ENCODE peak calls at places on chromosomes 13 and 19, in eight cellular contexts. A is PC-9, E is GM23248, N is colonic mucosa, S is WERI-Rb-1, W is NT2/D1, M is upper lobe of right lung, P is fibroblast of lung. I is an unnamed sample. For H3K9me3, the result is how much of the 10 kb centered on the place peaks cover.

GRCh38 chr13:100875392-100876043 is 200.9 kb upstream of the TMTC4 start:
- DNase-seq in A (no peak), E (peak), N (no peak), S (no peak), W (no peak), M (no peak), P (peak), I (peak)

GRCh38 chr19:11227201-11227886 is 12.1 kb upstream of the ANGPTL8 start:
- DNase-seq in A (no peak), E (peak), N (peak), S (peak), W (peak), M (no peak), P (no peak), I (no peak)

GRCh38 chr19:2171349-2172145 is 7.8 kb downstream of the DOT1L start:
- DNase-seq in A (no peak), E (no peak), N (no peak), S (peak), W (no peak), M (no peak), P (peak), I (no peak)

GRCh38 chr19:13966684-13967128 is 14.4 kb downstream of the DCAF15 start:
- DNase-seq in A (no peak), E (no peak), N (no peak), S (no peak), W (no peak), M (no peak), P (no peak), I (no peak)

GRCh38 chr13:49935171-49936084 is 712 bp downstream of the SPRYD7 start:
- DNase-seq in A (peak), E (peak), N (peak), S (peak), W (no peak), M (no peak), P (peak), I (peak)

GRCh38 chr13:108769213-108770070 is 140.0 kb downstream of the MYO16 start:
- DNase-seq in A (peak), E (no peak), N (no peak), S (no peak), W (no peak), M (no peak), P (peak), I (peak)

GRCh38 chr19:1609680-1610474 is 4.6 kb upstream of the UQCR11 start:
- DNase-seq in A (no peak), E (no peak), N (no peak), S (no peak), W (no peak), M (no peak), P (no peak), I (no peak)

GRCh38 chr13:113022391-113023216 is 53.6 kb downstream of the MCF2L start:
- DNase-seq in A (peak), E (no peak), N (no peak), S (no peak), W (peak), M (no peak), P (no peak), I (no peak)

GRCh38 chr13:64278493-64278892 is 2862.8 kb upstream of the PCDH20 start:
- DNase-seq in A (peak), E (peak), N (no peak), S (no peak), W (no peak), M (no peak), P (peak), I (no peak)

GRCh38 chr19:49142866-49143335 is 12.3 kb downstream of the HRC start:
- DNase-seq in A (peak), E (peak), N (peak), S (peak), W (peak), M (peak), P (peak), I (peak)

GRCh38 chr13:101919541-101920306 is 467.2 kb downstream of the ITGBL1 start:
- DNase-seq in A (no peak), E (peak), N (no peak), S (peak), W (no peak), M (no peak), P (peak), I (no peak)

GRCh38 chr19:36837902-36838783 is at the start of gene ZNF790:
- DNase-seq in A (peak), E (peak), N (peak), S (peak), W (peak), M (peak), P (peak), I (peak)
- H3K9me3 ChIP-seq in A (under half), E (under half), N (under half), S (under half), W (under half), M (under half), P (under half), I (under half)

GRCh38 chr19:20035935-20036334 is 3.4 kb downstream of the ZNF682 start:
- DNase-seq in A (no peak), E (no peak), N (no peak), S (no peak), W (no peak), M (no peak), P (no peak), I (no peak)

GRCh38 chr19:20039203-20039723 is at the start of gene ZNF682:
- DNase-seq in A (peak), E (peak), N (peak), S (peak), W (peak), M (peak), P (peak), I (peak)

GRCh38 chr19:20038358-20039202 is 725 bp downstream of the ZNF682 start:
- DNase-seq in A (no peak), E (peak), N (no peak), S (no peak), W (no peak), M (no peak), P (peak), I (no peak)
- H3K9me3 ChIP-seq in A (under half), E (under half), N (under half), S (under half), W (under half), M (under half), P (under half), I (under half)

GRCh38 chr19:57872450-57872849 is 16.4 kb downstream of the ZNF814 start:
- DNase-seq in A (no peak), E (peak), N (no peak), S (no peak), W (no peak), M (no peak), P (no peak), I (no peak)
- H3K9me3 ChIP-seq in A (half or more), E (under half), N (under half), S (under half), W (under half), M (half or more), P (under half), I (half or more)

DNA sequence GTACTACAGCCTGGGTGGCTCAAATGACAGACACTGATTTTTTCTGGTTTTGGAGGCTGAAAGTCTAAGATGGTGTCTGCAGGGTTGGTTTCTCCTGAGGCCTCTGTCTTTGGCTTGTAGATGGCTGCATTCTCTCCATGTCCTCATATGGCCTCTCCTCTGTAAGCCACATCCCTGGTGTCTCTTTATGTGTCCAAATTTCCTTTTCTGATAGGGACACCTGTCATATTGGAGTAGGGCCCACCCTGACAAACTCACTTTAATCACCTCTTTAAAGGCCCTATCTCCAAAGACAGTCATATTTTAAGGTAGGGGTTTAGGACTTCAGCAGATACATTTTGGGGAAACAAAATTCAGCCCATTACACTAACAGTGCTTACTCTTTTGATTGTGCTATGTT is 32.0 kb upstream of the WASF3 start:
- DNase-seq in A (no peak), E (no peak), N (no peak), S (no peak), W (no peak), M (no peak), P (no peak), I (no peak)
- H3K9me3 ChIP-seq in A (under half), E (under half), N (under half), S (under half), W (under half), M (under half), P (under half), I (under half)

GRCh38 chr19:15812059-15812722 is 3.3 kb downstream of the OR10H1 start:
- DNase-seq in A (no peak), E (no peak), N (no peak), S (no peak), W (no peak), M (no peak), P (no peak), I (peak)

GRCh38 chr19:15813916-15814315 is 1.5 kb downstream of the OR10H1 start:
- DNase-seq in A (no peak), E (no peak), N (no peak), S (no peak), W (no peak), M (no peak), P (no peak), I (no peak)

GRCh38 chr19:15810335-15810734 is 5.1 kb downstream of the OR10H1 start:
- DNase-seq in A (peak), E (peak), N (peak), S (no peak), W (no peak), M (no peak), P (no peak), I (peak)

GRCh38 chr19:15815306-15815705 is at the start of gene OR10H1:
- DNase-seq in A (peak), E (no peak), N (no peak), S (no peak), W (no peak), M (no peak), P (no peak), I (peak)

DNA sequence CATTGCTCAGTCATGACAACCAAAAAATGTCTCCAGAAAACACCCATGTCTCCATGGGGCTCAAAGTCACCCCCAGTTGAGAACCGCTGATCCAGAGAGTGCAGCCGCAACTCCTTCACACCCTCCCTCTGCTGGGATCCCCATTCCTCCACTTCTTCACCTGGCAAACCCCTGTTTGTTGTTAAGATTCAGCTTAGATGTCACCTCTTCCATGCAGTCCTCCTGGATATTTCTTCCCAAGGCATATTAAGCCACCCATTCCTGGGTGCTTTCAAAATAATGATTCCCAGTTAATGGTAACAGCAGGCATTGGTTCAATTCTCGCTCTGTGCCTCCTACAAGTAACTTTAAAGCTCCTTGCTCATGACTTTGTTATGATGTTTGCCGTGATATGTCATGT is 4.0 kb downstream of the OR10H1 start:
- DNase-seq in A (no peak), E (no peak), N (no peak), S (no peak), W (no peak), M (no peak), P (no peak), I (no peak)
- H3K9me3 ChIP-seq in A (under half), E (under half), N (under half), S (under half), W (under half), M (under half), P (under half), I (under half)

GRCh38 chr19:17772172-17772571 is 20.9 kb downstream of the FCHO1 start:
- DNase-seq in A (no peak), E (no peak), N (no peak), S (no peak), W (no peak), M (no peak), P (peak), I (no peak)
- H3K9me3 ChIP-seq in A (under half), E (under half), N (under half), S (under half), W (under half), M (under half), P (under half), I (under half)

GRCh38 chr19:15934332-15935078 is at the start of gene CYP4F11:
- DNase-seq in A (peak), E (no peak), N (peak), S (no peak), W (no peak), M (peak), P (no peak), I (peak)

GRCh38 chr19:15935167-15935702 is 906 bp upstream of the CYP4F11 start:
- DNase-seq in A (peak), E (no peak), N (no peak), S (no peak), W (no peak), M (no peak), P (no peak), I (no peak)

GRCh38 chr19:15937771-15938170 is 3.4 kb upstream of the CYP4F11 start:
- DNase-seq in A (no peak), E (no peak), N (no peak), S (no peak), W (no peak), M (no peak), P (no peak), I (no peak)

GRCh38 chr19:15936950-15937349 is 2.6 kb upstream of the CYP4F11 start:
- DNase-seq in A (no peak), E (no peak), N (no peak), S (no peak), W (no peak), M (no peak), P (no peak), I (no peak)

GRCh38 chr19:15936173-15936572 is 1.8 kb upstream of the CYP4F11 start:
- DNase-seq in A (no peak), E (no peak), N (no peak), S (no peak), W (no peak), M (no peak), P (no peak), I (no peak)
- H3K9me3 ChIP-seq in A (under half), E (under half), N (under half), S (under half), W (under half), M (under half), P (under half), I (under half)

GRCh38 chr19:6825076-6825774 is 52.7 kb downstream of the VAV1 start:
- DNase-seq in A (no peak), E (no peak), N (no peak), S (no peak), W (no peak), M (no peak), P (no peak), I (no peak)

GRCh38 chr19:6819323-6819722 is 46.8 kb downstream of the VAV1 start:
- DNase-seq in A (no peak), E (no peak), N (no peak), S (no peak), W (no peak), M (no peak), P (no peak), I (no peak)

GRCh38 chr19:6821639-6822310 is 49.3 kb downstream of the VAV1 start:
- DNase-seq in A (no peak), E (no peak), N (no peak), S (no peak), W (no peak), M (no peak), P (no peak), I (no peak)

GRCh38 chr19:6820237-6820636 is 47.7 kb downstream of the VAV1 start:
- DNase-seq in A (no peak), E (no peak), N (no peak), S (no peak), W (no peak), M (no peak), P (no peak), I (no peak)

DNA sequence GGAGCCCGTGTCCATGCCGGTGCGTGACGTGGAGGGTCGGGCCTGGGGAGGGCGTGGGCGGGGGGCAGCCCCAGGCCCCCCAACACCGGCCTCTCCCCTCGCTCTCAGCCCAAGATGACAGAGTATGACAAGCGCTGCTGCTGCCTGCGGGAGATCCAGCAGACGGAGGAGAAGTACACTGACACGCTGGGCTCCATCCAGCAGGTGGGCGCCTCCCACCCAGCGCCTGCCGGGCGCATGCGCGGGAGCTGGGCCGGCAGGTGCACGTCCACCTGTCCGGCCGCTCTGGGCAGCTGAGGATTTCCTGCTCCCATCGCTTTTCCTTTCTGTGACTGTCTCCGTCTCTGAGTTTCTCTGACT is 49.8 kb downstream of the VAV1 start:
- DNase-seq in A (no peak), E (no peak), N (no peak), S (no peak), W (no peak), M (no peak), P (no peak), I (no peak)
- H3K9me3 ChIP-seq in A (under half), E (under half), N (under half), S (under half), W (under half), M (under half), P (under half), I (under half)

GRCh38 chr19:50232600-50232999 is 29.2 kb downstream of the MYH14 start:
- DNase-seq in A (no peak), E (no peak), N (no peak), S (no peak), W (no peak), M (no peak), P (no peak), I (no peak)
- H3K9me3 ChIP-seq in A (under half), E (under half), N (under half), S (under half), W (under half), M (under half), P (under half), I (under half)

I was measured in mammary epithelial cell.